ENCODE peak calls at places on chromosomes 2 and 18, in four cellular contexts. Z is A549, M is GM23338, A is IMR-90. S is an unnamed sample.
A peak's percentile ranks its signal among the peaks of the same experiment; 100 is the strongest.

GRCh38 chr18:14086459-14087231 is 45.6 kb downstream of the ZNF519 start:
- DNase-seq in Z (peak; percentile 16), M (peak; percentile 84), A (peak; percentile 37), S (peak; percentile 19)

GRCh38 chr18:56516769-56517168 is 121.6 kb downstream of the TXNL1 start:
- DNase-seq in Z (no peak), M (no peak), A (peak; percentile 50), S (no peak)

GRCh38 chr2:217856159-217856558 is 146.6 kb downstream of the TNS1 start:
- DNase-seq in Z (no peak), M (no peak), A (no peak), S (no peak)

GRCh38 chr2:65300134-65300771 is 72.6 kb downstream of the ACTR2 start:
- DNase-seq in Z (no peak), M (no peak), A (peak; percentile 76), S (no peak)

GRCh38 chr2:74597456-74597855 is 42.9 kb downstream of the DOK1 start:
- DNase-seq in Z (no peak), M (no peak), A (no peak), S (no peak)

GRCh38 chr18:69774831-69775230 is 172.8 kb downstream of the CD226 start:
- DNase-seq in Z (no peak), M (no peak), A (peak; percentile 16), S (no peak)

GRCh38 chr2:171260471-171261424 is 100.1 kb upstream of the TLK1 start:
- DNase-seq in Z (no peak), M (peak; percentile 80), A (no peak), S (no peak)

GRCh38 chr18:21747268-21747667 is 6.7 kb downstream of the MIB1 start:
- DNase-seq in Z (no peak), M (no peak), A (no peak), S (no peak)

GRCh38 chr2:212727751-212728150 is 189.1 kb upstream of the ERBB4 start:
- DNase-seq in Z (no peak), M (no peak), A (no peak), S (no peak)

GRCh38 chr2:239223029-239223329 is 177.8 kb downstream of the HDAC4 start:
- DNase-seq in Z (no peak), M (no peak), A (peak; percentile 78), S (no peak)

GRCh38 chr18:60984496-60984895 is 348.7 kb upstream of the CDH20 start:
- DNase-seq in Z (no peak), M (no peak), A (peak; percentile 47), S (no peak)

GRCh38 chr18:74316257-74317180 is 880 bp downstream of the C18orf63 start:
- DNase-seq in Z (peak; percentile 42), M (peak; percentile 54), A (peak; percentile 84), S (peak; percentile 95)

GRCh38 chr18:21826196-21826595 is 85.6 kb downstream of the MIB1 start:
- DNase-seq in Z (no peak), M (no peak), A (peak; percentile 70), S (no peak)

GRCh38 chr2:100250645-100251044 is 71.7 kb downstream of the LONRF2 start:
- DNase-seq in Z (no peak), M (no peak), A (no peak), S (no peak)

GRCh38 chr2:71933467-71934319 is 214.0 kb downstream of the CYP26B1 start:
- DNase-seq in Z (peak; percentile 69), M (peak; percentile 30), A (no peak), S (no peak)

GRCh38 chr2:164620873-164621760 is at the start of gene GRB14:
- DNase-seq in Z (peak; percentile 76), M (peak; percentile 89), A (no peak), S (peak; percentile 79)

GRCh38 chr18:57839942-57840381 is 36.8 kb upstream of the ATP8B1 start:
- DNase-seq in Z (peak; percentile 13), M (no peak), A (peak; percentile 92), S (peak; percentile 87)

GRCh38 chr18:23462876-23463275 is 9.8 kb downstream of the RIOK3 start:
- DNase-seq in Z (no peak), M (no peak), A (peak; percentile 60), S (no peak)

GRCh38 chr2:100814453-100814852 is 5.5 kb upstream of the NPAS2 start:
- DNase-seq in Z (no peak), M (no peak), A (no peak), S (no peak)

GRCh38 chr18:79047556-79048244 is 21.5 kb upstream of the ATP9B start:
- DNase-seq in Z (no peak), M (no peak), A (no peak), S (no peak)

GRCh38 chr2:103615706-103616105 is 853.9 kb downstream of the TMEM182 start:
- DNase-seq in Z (no peak), M (no peak), A (no peak), S (no peak)

GRCh38 chr2:132037527-132038178 is 124.1 kb downstream of the ANKRD30BL start:
- DNase-seq in Z (no peak), M (peak; percentile 68), A (no peak), S (no peak)

GRCh38 chr18:11676867-11677266 is 12.2 kb upstream of the GNAL start:
- DNase-seq in Z (peak; percentile 31), M (no peak), A (peak; percentile 5), S (no peak)

GRCh38 chr2:215388002-215388728 is 47.7 kb downstream of the FN1 start:
- DNase-seq in Z (no peak), M (no peak), A (no peak), S (no peak)

GRCh38 chr2:159026170-159026569 is 57.7 kb downstream of the TANC1 start:
- DNase-seq in Z (no peak), M (no peak), A (no peak), S (no peak)

GRCh38 chr2:34570266-34570872 is 971.3 kb upstream of the FAM98A start:
- DNase-seq in Z (peak; percentile 47), M (peak; percentile 53), A (no peak), S (no peak)

GRCh38 chr2:30511122-30512083 is 64.4 kb downstream of the LCLAT1 start:
- DNase-seq in Z (peak; percentile 67), M (peak; percentile 11), A (peak; percentile 60), S (peak; percentile 63)

GRCh38 chr2:66478729-66479316 is 43.9 kb downstream of the MEIS1 start:
- DNase-seq in Z (no peak), M (no peak), A (no peak), S (no peak)

GRCh38 chr2:23327897-23328296 is 57.1 kb upstream of the KLHL29 start:
- DNase-seq in Z (no peak), M (no peak), A (no peak), S (no peak)

GRCh38 chr2:20723543-20723942 is 56.6 kb downstream of the GDF7 start:
- DNase-seq in Z (no peak), M (no peak), A (peak; percentile 61), S (no peak)

GRCh38 chr2:218954541-218955300 is 4.7 kb upstream of the CDK5R2 start:
- DNase-seq in Z (no peak), M (no peak), A (no peak), S (no peak)

GRCh38 chr2:177872286-177872685 is 200.3 kb downstream of the PDE11A start:
- DNase-seq in Z (no peak), M (no peak), A (no peak), S (no peak)

GRCh38 chr2:175251425-175252041 is 70.0 kb upstream of the ATP5MC3 start:
- DNase-seq in Z (peak; percentile 46), M (peak; percentile 69), A (peak; percentile 40), S (peak; percentile 47)

GRCh38 chr18:49492694-49493033 is 5.6 kb upstream of the C18orf32 start:
- DNase-seq in Z (no peak), M (no peak), A (no peak), S (no peak)

GRCh38 chr2:138433995-138434991 is 67.3 kb upstream of the SPOPL start:
- DNase-seq in Z (no peak), M (peak; percentile 14), A (peak; percentile 23), S (no peak)

GRCh38 chr18:63107171-63107850 is 212.3 kb downstream of the BCL2 start:
- DNase-seq in Z (no peak), M (no peak), A (no peak), S (no peak)

GRCh38 chr2:6309415-6310185 is 556.1 kb downstream of the CMPK2 start:
- DNase-seq in Z (no peak), M (no peak), A (no peak), S (no peak)

GRCh38 chr2:6314218-6314855 is 551.4 kb downstream of the CMPK2 start:
- DNase-seq in Z (no peak), M (no peak), A (no peak), S (no peak)

GRCh38 chr2:6310186-6310909 is 555.4 kb downstream of the CMPK2 start:
- DNase-seq in Z (no peak), M (no peak), A (no peak), S (no peak)

GRCh38 chr2:6310910-6311215 is 554.8 kb downstream of the CMPK2 start:
- DNase-seq in Z (no peak), M (no peak), A (no peak), S (no peak)

DNA sequence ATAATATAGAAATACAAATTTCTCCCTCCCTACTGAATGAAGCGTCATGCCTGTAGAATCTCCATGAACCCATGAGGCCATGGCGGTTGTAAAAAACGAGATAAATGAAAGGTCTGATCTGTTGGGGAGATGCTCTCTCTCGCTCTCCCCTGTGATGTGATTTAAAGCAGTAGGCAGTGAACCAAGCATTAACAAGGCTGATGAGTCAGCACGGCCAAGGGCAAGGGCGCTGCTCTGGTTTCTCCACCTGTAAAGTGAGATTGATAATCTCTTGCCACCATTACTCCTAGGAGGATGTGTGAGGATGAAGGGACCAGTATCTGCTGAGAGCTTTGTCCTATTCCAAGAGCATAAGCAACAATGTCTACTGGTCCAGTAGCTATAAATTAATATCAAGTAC is 553.3 kb downstream of the CMPK2 start:
- DNase-seq in Z (no peak), M (no peak), A (no peak), S (no peak)
- H3K4me2 ChIP-seq in Z (no peak overlapping the region), M (no peak overlapping the region), A (no peak overlapping the region), S (no peak overlapping the region)

GRCh38 chr2:68811364-68811763 is 59.8 kb downstream of the BMP10 start:
- DNase-seq in Z (no peak), M (no peak), A (peak; percentile 23), S (no peak)
- H3K4me2 ChIP-seq in Z (no peak overlapping the region), M (no peak overlapping the region), A (no peak overlapping the region), S (no peak overlapping the region)

GRCh38 chr2:238143239-238143951 is 4.9 kb downstream of the KLHL30 start:
- DNase-seq in Z (peak; percentile 44), M (no peak), A (peak; percentile 47), S (peak; percentile 77)

GRCh38 chr2:238140721-238141540 is 2.5 kb downstream of the KLHL30 start:
- DNase-seq in Z (no peak), M (no peak), A (no peak), S (no peak)

GRCh38 chr2:238142382-238143205 is 4.1 kb downstream of the KLHL30 start:
- DNase-seq in Z (no peak), M (no peak), A (no peak), S (no peak)

GRCh38 chr2:238139841-238140439 is 1.5 kb downstream of the KLHL30 start:
- DNase-seq in Z (no peak), M (no peak), A (no peak), S (no peak)

GRCh38 chr2:238141541-238142318 is 3.3 kb downstream of the KLHL30 start:
- DNase-seq in Z (peak; percentile 78), M (no peak), A (no peak), S (peak; percentile 93)
- H3K4me2 ChIP-seq in Z (peak overlapping the region; percentile 41), M (no peak overlapping the region), A (no peak overlapping the region), S (peak overlapping the region; percentile 69)

GRCh38 chr18:41873730-41874129 is 81.3 kb upstream of the PIK3C3 start:
- DNase-seq in Z (no peak), M (no peak), A (no peak), S (no peak)

GRCh38 chr18:41870817-41871216 is 84.2 kb upstream of the PIK3C3 start:
- DNase-seq in Z (no peak), M (no peak), A (peak; percentile 49), S (no peak)

GRCh38 chr18:41870191-41870590 is 84.8 kb upstream of the PIK3C3 start:
- DNase-seq in Z (no peak), M (no peak), A (no peak), S (no peak)

GRCh38 chr18:41872206-41872605 is 82.8 kb upstream of the PIK3C3 start:
- DNase-seq in Z (no peak), M (no peak), A (no peak), S (no peak)

GRCh38 chr18:41871229-41872000 is 83.6 kb upstream of the PIK3C3 start:
- DNase-seq in Z (no peak), M (no peak), A (no peak), S (peak; percentile 63)
- H3K4me2 ChIP-seq in Z (no peak overlapping the region), M (no peak overlapping the region), A (no peak overlapping the region), S (peak overlapping the region; percentile 27)